ENCODE peak calls at places on chromosomes 16 and 17, in nine cellular contexts. X, G, L, T, M, F, J, B and K are unnamed samples. For H3K36me3, the result is how much of the 10 kb centered on the place peaks cover.

GRCh38 chr17:22707626-22708025 is 1015.3 kb downstream of the KCNJ18 start:
- DNase-seq in B (no peak), F (no peak), L (no peak), J (no peak), T (no peak), X (no peak), M (no peak), G (no peak), K (no peak)

GRCh38 chr16:31871510-31871909 is 2.1 kb upstream of the ZNF267 start:
- DNase-seq in L (no peak), M (no peak), B (no peak), G (no peak), F (no peak), J (no peak), X (no peak), T (no peak), K (no peak)

GRCh38 chr16:56551796-56552738 is 12.8 kb upstream of the MT4 start:
- DNase-seq in F (no peak), L (peak), J (no peak), G (no peak), M (peak), T (no peak), X (peak), B (no peak), K (no peak)

GRCh38 chr17:72383053-72383847 is 262.4 kb downstream of the SOX9 start:
- DNase-seq in F (peak), J (no peak), T (no peak), X (no peak), B (no peak), M (no peak), G (no peak), L (no peak), K (no peak)

GRCh38 chr16:66167564-66168291 is 198.8 kb upstream of the CDH5 start:
- DNase-seq in M (no peak), X (no peak), J (no peak), G (peak), L (no peak), T (no peak), B (no peak), F (peak), K (peak)

GRCh38 chr17:28925912-28926365 is 23.1 kb upstream of the DHRS13 start:
- DNase-seq in B (peak), F (no peak), M (no peak), X (no peak), L (no peak), T (no peak), G (peak), J (no peak), K (no peak)

GRCh38 chr16:2751577-2752034 is 832 bp upstream of the SRRM2 start:
- DNase-seq in L (peak), T (peak), X (no peak), B (peak), G (no peak), F (peak), J (no peak), M (peak), K (peak)

GRCh38 chr17:79728908-79729471 is 1.8 kb upstream of the ENPP7 start:
- DNase-seq in J (no peak), G (no peak), X (no peak), F (no peak), L (no peak), T (no peak), B (no peak), M (no peak), K (no peak)

GRCh38 chr17:77437017-77437416 is 296.2 kb downstream of the SEC14L1 start:
- DNase-seq in F (no peak), B (peak), J (peak), T (no peak), X (no peak), G (peak), M (peak), L (no peak), K (no peak)

GRCh38 chr16:64892843-64893242 is 229.0 kb downstream of the CDH11 start:
- DNase-seq in X (no peak), L (no peak), B (no peak), J (no peak), T (no peak), F (no peak), G (peak), M (no peak), K (no peak)

GRCh38 chr16:1019234-1019933 is 37.8 kb downstream of the SOX8 start:
- DNase-seq in X (no peak), T (peak), J (peak), M (no peak), B (no peak), G (peak), F (no peak), L (peak), K (peak)
- H3K4me3 ChIP-seq in X (no peak), T (peak), J (peak), M (no peak), B (no peak), G (peak), F (no peak), L (peak), K (peak)

DNA sequence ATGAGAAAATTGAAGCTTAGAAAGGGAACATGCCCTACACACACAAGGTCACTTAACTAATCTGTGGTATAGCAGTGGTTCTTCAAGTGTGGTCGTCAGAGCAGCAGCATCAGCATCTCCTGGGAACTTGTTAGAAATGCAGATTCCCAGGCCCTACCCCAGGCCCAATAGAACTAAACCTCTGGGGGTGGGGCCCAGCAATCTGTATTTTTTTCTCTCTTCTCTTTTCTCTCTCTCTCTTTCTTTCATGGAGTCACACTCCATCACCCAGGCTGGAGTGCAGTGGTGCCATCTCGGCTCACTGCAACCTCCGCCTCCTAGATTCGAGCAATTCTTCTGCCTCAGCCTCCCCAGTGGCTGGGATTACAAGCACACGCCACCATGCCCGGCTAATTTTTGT is 3.9 kb downstream of the NLE1 start:
- DNase-seq in J (no peak), T (no peak), L (no peak), B (no peak), M (no peak), F (no peak), X (no peak), G (no peak), K (no peak)
- H3K36me3 ChIP-seq in J (half or more), T (half or more), L (under half), B (under half), M (under half), F (half or more), X (under half), G (under half), K (half or more)

DNA sequence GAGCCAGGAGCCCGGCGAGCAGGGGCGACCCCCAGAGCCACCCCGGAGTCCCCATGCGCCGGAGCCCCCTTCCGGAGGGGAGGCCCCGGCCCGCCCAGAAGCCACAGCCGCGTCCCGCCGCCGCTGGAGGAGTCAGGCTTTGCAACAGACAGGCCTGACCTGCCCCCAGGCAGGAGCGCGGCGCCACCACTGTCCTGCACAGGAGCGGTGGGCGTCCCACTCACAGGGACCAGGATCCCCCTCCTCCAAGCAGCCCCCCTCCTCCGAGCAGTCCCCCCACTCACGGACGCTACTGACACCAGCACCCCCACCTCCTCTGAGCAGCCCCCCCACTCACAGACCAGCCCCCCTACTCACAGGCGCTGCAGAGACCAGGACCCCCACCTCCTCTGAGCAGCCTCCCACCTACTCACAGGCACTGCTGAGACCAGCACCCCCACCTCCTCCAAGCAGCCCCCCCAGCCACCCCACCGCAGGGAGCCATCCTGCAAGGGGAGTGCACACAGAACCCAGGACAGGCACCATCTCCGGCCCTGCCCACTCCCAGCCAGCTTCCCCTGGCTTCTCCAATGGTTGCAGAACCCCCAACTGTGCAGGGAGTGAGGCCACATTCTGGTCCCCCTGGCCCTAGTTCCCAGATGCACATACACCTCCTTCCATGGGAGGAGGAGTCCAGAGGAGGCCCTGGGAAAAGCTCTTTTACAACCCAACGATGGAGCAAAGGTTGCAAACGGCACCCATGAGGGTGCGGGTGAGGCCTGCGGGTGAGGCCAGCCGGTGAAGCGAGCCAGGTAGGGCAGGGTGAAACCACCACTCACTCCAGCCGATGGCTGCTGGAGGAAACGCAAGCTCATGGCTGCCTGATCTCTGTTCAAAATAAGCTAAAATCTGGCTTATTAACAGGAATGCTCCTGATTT is 69.9 kb downstream of the ABR start:
- DNase-seq in T (peak), L (peak), J (no peak), G (peak), B (peak), M (peak), F (peak), X (no peak), K (peak)
- TF ChIP-seq CTCF in T (peak), L (no peak), J (no peak), G (no peak), B (no peak), M (no peak), F (peak), X (no peak), K (no peak)

GRCh38 chr17:7700510-7700909 is 4.5 kb upstream of the EFNB3 start:
- DNase-seq in J (no peak), X (no peak), F (no peak), M (no peak), B (no peak), G (no peak), L (no peak), T (no peak), K (no peak)

GRCh38 chr17:7695586-7695985 is 7.3 kb downstream of the WRAP53 start:
- DNase-seq in G (no peak), F (no peak), J (no peak), T (peak), X (no peak), B (no peak), M (no peak), L (no peak), K (no peak)

GRCh38 chr17:7701681-7702080 is 3.3 kb upstream of the EFNB3 start:
- DNase-seq in M (no peak), T (no peak), X (no peak), B (no peak), F (no peak), G (no peak), J (no peak), L (no peak), K (no peak)

GRCh38 chr17:7702776-7703175 is 2.2 kb upstream of the EFNB3 start:
- DNase-seq in X (no peak), M (no peak), B (no peak), T (no peak), G (no peak), L (no peak), J (no peak), F (no peak), K (no peak)

GRCh38 chr17:7697828-7698588 is 7.0 kb upstream of the EFNB3 start:
- DNase-seq in B (no peak), L (no peak), F (no peak), J (no peak), X (no peak), T (no peak), M (no peak), G (no peak), K (no peak)
- H3K4me3 ChIP-seq in B (no peak), L (no peak), F (no peak), J (no peak), X (no peak), T (no peak), M (no peak), G (no peak), K (no peak)

DNA sequence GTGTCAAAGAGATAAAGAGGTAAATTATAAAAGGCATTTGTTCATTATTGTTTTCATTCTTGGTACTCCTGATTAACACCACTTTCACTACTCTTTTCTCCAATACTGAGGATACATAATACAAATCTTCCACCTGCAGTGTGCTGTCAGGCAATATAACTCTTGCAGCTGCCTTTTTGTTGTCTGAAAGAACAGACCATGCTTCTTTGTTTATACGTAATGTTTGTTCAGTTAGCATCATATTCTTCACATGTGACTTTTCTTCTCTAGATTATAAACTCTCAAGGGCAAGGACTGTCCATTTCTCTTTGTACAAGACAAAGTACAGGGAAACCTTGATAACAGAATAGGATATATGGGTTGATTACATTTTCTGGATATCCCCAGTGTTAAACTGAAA is 14.2 kb upstream of the ABCC11 start:
- DNase-seq in L (no peak), T (no peak), G (no peak), X (no peak), J (no peak), F (no peak), B (no peak), M (no peak), K (no peak)
- H3K36me3 ChIP-seq in L (under half), T (half or more), G (under half), X (under half), J (half or more), F (half or more), B (under half), M (under half), K (under half)